ENCODE peak calls at places on chromosomes 5 and 9, in ten cellular contexts. J is tibial nerve; A is RKO; S is KBM-7; X is Calu3; Z is naive thymus-derived CD8-positive, alpha-beta T cell; I is NCI-H2029 treated with DMSO at 0.1 percent for 48 hours; R is right lobe of liver; W is small intestine; U is stimulated activated effector memory CD8-positive, alpha-beta T cell treated with anti-CD3 and anti-CD28 coated beads, Interleukin-12 subunit alpha, Interleukin-12 subunit beta, amount 100 ng/mL, for 72 hours. Y is an unnamed sample.

GRCh38 chr9:126611592-126612328 is 2.0 kb upstream of the LMX1B start:
- DNase-seq in J (peak), Z (peak), A (peak), U (peak), W (peak), I (peak), R (peak), X (peak), S (peak), Y (peak)

GRCh38 chr9:14344846-14345585 is 31.1 kb upstream of the NFIB start:
- DNase-seq in U (no peak), R (no peak), J (no peak), S (no peak), Z (no peak), X (no peak), A (no peak), I (no peak), W (no peak), Y (no peak)

GRCh38 chr9:3516667-3517330 is 9.0 kb downstream of the RFX3 start:
- DNase-seq in U (no peak), W (no peak), Z (no peak), I (no peak), S (no peak), X (no peak), A (no peak), R (no peak), J (no peak), Y (no peak)

GRCh38 chr5:149771216-149771973 is 41.3 kb downstream of the PPARGC1B start:
- DNase-seq in S (no peak), W (no peak), X (no peak), R (no peak), U (no peak), J (no peak), Z (no peak), A (no peak), I (peak), Y (no peak)

GRCh38 chr5:26237489-26237888 is 800.9 kb downstream of the CDH9 start:
- DNase-seq in A (no peak), J (no peak), X (no peak), I (no peak), U (no peak), R (no peak), W (no peak), S (no peak), Z (no peak), Y (no peak)

GRCh38 chr5:130836729-130837660 is 328.1 kb downstream of the HINT1 start:
- DNase-seq in A (peak), S (peak), Z (no peak), I (peak), R (no peak), W (peak), U (no peak), X (no peak), J (no peak), Y (peak)

GRCh38 chr5:1323803-1324173 is 21.1 kb downstream of the CLPTM1L start:
- DNase-seq in J (no peak), Z (no peak), X (no peak), I (no peak), U (no peak), A (no peak), W (no peak), R (no peak), S (no peak), Y (no peak)

GRCh38 chr9:81586786-81587185 is 102.6 kb downstream of the TLE1 start:
- DNase-seq in I (no peak), Z (no peak), W (no peak), J (no peak), R (no peak), A (no peak), X (no peak), S (no peak), U (no peak), Y (no peak)

GRCh38 chr9:36632892-36633291 is 60.2 kb downstream of the MELK start:
- DNase-seq in R (no peak), U (no peak), I (peak), A (peak), W (peak), J (no peak), Z (no peak), X (no peak), S (peak), Y (peak)

GRCh38 chr5:139743001-139743771 is 52.4 kb upstream of the PSD2 start:
- DNase-seq in X (no peak), A (no peak), R (no peak), J (no peak), W (no peak), I (no peak), U (no peak), Z (no peak), S (no peak), Y (no peak)